ENCODE peak calls at places on chromosomes 3 and 15, in four cellular contexts. A, M, T and O are unnamed samples.

GRCh38 chr3:4522962-4523361 is 29.8 kb downstream of the ITPR1 start:
- DNase-seq in M (no peak), T (no peak), A (no peak), O (no peak)

GRCh38 chr3:15743587-15744009 is 54.2 kb downstream of the ANKRD28 start:
- DNase-seq in M (no peak), A (no peak), T (no peak), O (no peak)

GRCh38 chr3:20047940-20048339 is 7.7 kb downstream of the KAT2B start:
- DNase-seq in T (no peak), M (no peak), A (no peak), O (no peak)

GRCh38 chr3:86702381-86702958 is 288.5 kb downstream of the VGLL3 start:
- DNase-seq in A (no peak), T (no peak), M (no peak), O (peak)

GRCh38 chr15:48720646-48721045 is 75.1 kb upstream of the FBN1 start:
- DNase-seq in A (no peak), T (no peak), M (no peak), O (no peak)

GRCh38 chr3:68985391-68985790 is 28.1 kb downstream of the EOGT start:
- DNase-seq in M (no peak), A (no peak), T (no peak), O (no peak)

GRCh38 chr15:45499426-45499825 is 23.1 kb downstream of the SLC30A4 start:
- DNase-seq in M (no peak), T (no peak), A (no peak), O (no peak)

GRCh38 chr15:101017041-101017754 is 98.0 kb downstream of the LRRK1 start:
- DNase-seq in M (no peak), A (no peak), T (peak), O (no peak)

GRCh38 chr3:16596352-16597032 is 8.7 kb downstream of the DAZL start:
- DNase-seq in A (no peak), M (no peak), T (no peak), O (no peak)

GRCh38 chr3:32245200-32245599 is 6.7 kb downstream of the CMTM8 start:
- DNase-seq in T (no peak), A (no peak), M (no peak), O (no peak)

GRCh38 chr3:45591547-45591912 is 3.0 kb upstream of the LIMD1 start:
- DNase-seq in T (peak), M (no peak), A (no peak), O (no peak)

GRCh38 chr3:45988804-45989203 is 6.8 kb downstream of the FYCO1 start:
- DNase-seq in A (no peak), M (no peak), T (no peak), O (no peak)

GRCh38 chr3:49775538-49775937 is 10.8 kb downstream of the IP6K1 start:
- DNase-seq in M (no peak), T (no peak), A (no peak), O (peak)

GRCh38 chr3:58052373-58053273 is 44.4 kb downstream of the FLNB start:
- DNase-seq in T (peak), A (no peak), M (peak), O (no peak)

GRCh38 chr15:88735212-88735611 is 68.0 kb upstream of the ACAN start:
- DNase-seq in T (no peak), M (no peak), A (no peak), O (no peak)

GRCh38 chr15:44219073-44219472 is 24.0 kb upstream of the FRMD5 start:
- DNase-seq in M (no peak), T (no peak), A (no peak), O (no peak)

GRCh38 chr15:101455291-101455916 is 34.1 kb downstream of the PCSK6 start:
- DNase-seq in T (peak), M (no peak), A (no peak), O (peak)

GRCh38 chr3:172517859-172518466 is 5.3 kb downstream of the TNFSF10 start:
- DNase-seq in M (no peak), A (no peak), T (no peak), O (no peak)

GRCh38 chr15:29911705-29912104 is 89.4 kb upstream of the TJP1 start:
- DNase-seq in A (no peak), T (no peak), M (no peak), O (no peak)

GRCh38 chr3:65144791-65145355 is 457.1 kb upstream of the ADAMTS9 start:
- DNase-seq in A (no peak), T (no peak), M (no peak), O (no peak)

GRCh38 chr3:12978682-12979081 is 94.5 kb downstream of the IQSEC1 start:
- DNase-seq in M (no peak), A (no peak), T (no peak), O (no peak)

GRCh38 chr3:197547618-197548017 is 8.2 kb downstream of the BDH1 start:
- DNase-seq in M (no peak), T (peak), A (no peak), O (no peak)

GRCh38 chr15:43316969-43317346 is 13.4 kb downstream of the LCMT2 start:
- DNase-seq in A (no peak), T (no peak), M (no peak), O (no peak)

GRCh38 chr15:33201376-33202189 is 7.1 kb upstream of the FMN1 start:
- DNase-seq in M (peak), A (peak), T (peak), O (peak)

GRCh38 chr15:40029979-40030893 is 8.7 kb downstream of the SRP14 start:
- DNase-seq in A (no peak), T (no peak), M (no peak), O (no peak)

GRCh38 chr3:173660645-173661299 is 263.2 kb downstream of the NLGN1 start:
- DNase-seq in A (no peak), T (no peak), M (no peak), O (no peak)

GRCh38 chr3:169286992-169287391 is 376.5 kb downstream of the MECOM start:
- DNase-seq in T (no peak), M (no peak), A (no peak), O (no peak)